ENCODE peak calls at places on chromosomes 16 and 17, in five cellular contexts. U is colonic mucosa, I is dorsolateral prefrontal cortex, G is ovary, M is ascending aorta. W is an unnamed sample. For H3K27me3, the result is how much of the 10 kb centered on the place peaks cover.

GRCh38 chr17:78315355-78316114 is 44.3 kb downstream of the SOCS3 start:
- DNase-seq in U (peak), I (peak), G (peak), M (peak), W (peak)

GRCh38 chr16:19785512-19786130 is 67.5 kb downstream of the IQCK start:
- DNase-seq in U (peak), I (no peak), G (no peak), M (no peak), W (no peak)

GRCh38 chr16:1691956-1692355 is 13.9 kb downstream of the JPT2 start:
- DNase-seq in U (no peak), I (peak), G (no peak), M (no peak), W (no peak)

GRCh38 chr17:65656390-65657250 is 95.2 kb upstream of the AXIN2 start:
- DNase-seq in U (no peak), I (no peak), G (no peak), M (no peak), W (no peak)

GRCh38 chr17:28727727-28728363 is 743 bp upstream of the NEK8 start:
- DNase-seq in U (peak), I (peak), G (peak), M (no peak), W (peak)

GRCh38 chr16:63361032-63361624 is 1324.9 kb upstream of the CDH8 start:
- DNase-seq in U (peak), I (no peak), G (no peak), M (no peak), W (no peak)

GRCh38 chr16:71648162-71648561 is 22.2 kb downstream of the MARVELD3 start:
- DNase-seq in U (no peak), I (no peak), G (no peak), M (no peak), W (no peak)

GRCh38 chr17:41456206-41456605 is 11.0 kb downstream of the KRT32 start:
- DNase-seq in U (no peak), I (no peak), G (no peak), M (no peak), W (no peak)

GRCh38 chr17:47907932-47908562 is 12.0 kb downstream of the SP2 start:
- DNase-seq in U (no peak), I (no peak), G (no peak), M (no peak), W (no peak)

GRCh38 chr16:63714876-63715275 is 1407.0 kb downstream of the CDH11 start:
- DNase-seq in U (no peak), I (no peak), G (no peak), M (no peak), W (no peak)

GRCh38 chr17:9363440-9364350 is 211.9 kb downstream of the STX8 start:
- DNase-seq in U (no peak), I (no peak), G (no peak), M (no peak), W (no peak)

GRCh38 chr17:47704781-47705180 is 10.8 kb downstream of the TBKBP1 start:
- DNase-seq in U (no peak), I (no peak), G (no peak), M (no peak), W (no peak)

GRCh38 chr16:71542377-71542776 is 16.2 kb downstream of the CHST4 start:
- DNase-seq in U (peak), I (peak), G (no peak), M (no peak), W (peak)

GRCh38 chr16:52680993-52681392 is 134.1 kb upstream of the TOX3 start:
- DNase-seq in U (no peak), I (no peak), G (no peak), M (no peak), W (peak)

GRCh38 chr16:75514296-75514695 is 19.1 kb upstream of the CHST6 start:
- DNase-seq in U (no peak), I (no peak), G (no peak), M (no peak), W (no peak)

GRCh38 chr17:32486701-32487459 is at the start of gene CDK5R1:
- DNase-seq in U (peak), I (peak), G (peak), M (no peak), W (peak)

GRCh38 chr16:73058221-73058615 is 10.3 kb upstream of the ZFHX3 start:
- DNase-seq in U (no peak), I (no peak), G (peak), M (no peak), W (no peak)

GRCh38 chr17:65297384-65297783 is 160.2 kb downstream of the RGS9 start:
- DNase-seq in U (no peak), I (no peak), G (no peak), M (no peak), W (no peak)

GRCh38 chr16:69145658-69146057 is 13.2 kb downstream of the UTP4 start:
- DNase-seq in U (no peak), I (no peak), G (no peak), M (no peak), W (no peak)

GRCh38 chr17:32590974-32591373 is 104.2 kb downstream of the CDK5R1 start:
- DNase-seq in U (no peak), I (no peak), G (no peak), M (no peak), W (no peak)

DNA sequence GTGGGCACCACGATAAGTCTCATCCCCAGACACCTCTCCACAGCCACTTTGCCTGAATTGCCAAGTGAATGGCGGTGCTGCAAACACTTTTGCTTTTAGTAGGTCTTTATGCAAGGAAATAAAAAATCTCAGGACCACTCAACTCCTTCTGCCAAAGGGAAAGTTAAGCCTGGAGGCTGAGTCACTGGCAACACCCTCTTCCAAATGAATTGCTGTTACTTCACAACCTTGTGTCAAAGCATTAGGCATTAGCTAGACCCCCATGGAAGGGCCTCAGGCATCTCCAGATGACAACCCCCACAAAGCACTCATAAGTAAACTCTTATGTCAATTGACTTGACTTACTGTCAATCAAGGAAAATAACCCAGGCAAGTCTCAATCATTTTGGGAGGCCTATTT is 43.0 kb downstream of the RNF112 start:
- DNase-seq in U (no peak), I (no peak), G (no peak), M (no peak), W (no peak)
- H3K27me3 ChIP-seq in U (under half), I (under half), G (under half), M (under half), W (under half)

GRCh38 chr17:3043737-3044365 is 19.6 kb downstream of the OR1D5 start:
- DNase-seq in U (peak), I (no peak), G (no peak), M (no peak), W (no peak)
- TF ChIP-seq CTCF in U (no peak), I (peak), G (no peak), M (no peak), W (no peak)

DNA sequence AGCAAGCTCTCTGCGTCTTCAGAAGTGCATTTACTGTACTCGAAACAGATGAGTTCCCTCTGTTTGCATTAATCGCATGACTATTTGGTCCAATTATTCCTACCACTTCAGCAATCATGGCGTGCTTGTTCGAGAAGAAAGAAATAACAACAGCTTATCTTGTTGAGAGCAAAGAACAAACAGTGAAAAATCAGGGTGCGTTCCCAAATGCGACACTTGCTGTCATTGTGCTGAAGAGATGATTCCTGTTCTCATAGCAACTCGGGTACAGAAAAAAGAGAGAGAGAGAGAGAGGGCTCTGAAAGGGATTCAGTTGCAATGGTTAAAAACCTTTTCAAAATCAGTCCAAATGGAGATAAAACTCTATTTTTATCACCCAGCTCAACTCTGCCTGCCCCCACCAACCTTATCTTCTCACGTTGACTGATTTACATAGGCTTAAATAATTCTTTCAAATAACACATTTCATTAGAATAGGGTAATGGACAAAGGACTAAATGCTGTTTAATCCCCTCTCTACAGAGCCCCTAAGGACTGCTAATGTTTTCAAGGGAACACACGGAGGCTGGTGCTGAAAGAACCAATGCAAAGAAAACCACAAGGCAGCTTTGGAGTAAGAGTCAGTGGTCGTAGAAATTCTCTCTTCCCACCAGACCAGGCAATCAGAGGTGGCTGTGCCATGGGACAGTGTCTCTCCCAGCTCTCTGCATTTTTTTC is 445.6 kb upstream of the MAF start:
- DNase-seq in U (no peak), I (no peak), G (no peak), M (no peak), W (no peak)
- H3K27me3 ChIP-seq in U (under half), I (under half), G (under half), M (under half), W (under half)

DNA sequence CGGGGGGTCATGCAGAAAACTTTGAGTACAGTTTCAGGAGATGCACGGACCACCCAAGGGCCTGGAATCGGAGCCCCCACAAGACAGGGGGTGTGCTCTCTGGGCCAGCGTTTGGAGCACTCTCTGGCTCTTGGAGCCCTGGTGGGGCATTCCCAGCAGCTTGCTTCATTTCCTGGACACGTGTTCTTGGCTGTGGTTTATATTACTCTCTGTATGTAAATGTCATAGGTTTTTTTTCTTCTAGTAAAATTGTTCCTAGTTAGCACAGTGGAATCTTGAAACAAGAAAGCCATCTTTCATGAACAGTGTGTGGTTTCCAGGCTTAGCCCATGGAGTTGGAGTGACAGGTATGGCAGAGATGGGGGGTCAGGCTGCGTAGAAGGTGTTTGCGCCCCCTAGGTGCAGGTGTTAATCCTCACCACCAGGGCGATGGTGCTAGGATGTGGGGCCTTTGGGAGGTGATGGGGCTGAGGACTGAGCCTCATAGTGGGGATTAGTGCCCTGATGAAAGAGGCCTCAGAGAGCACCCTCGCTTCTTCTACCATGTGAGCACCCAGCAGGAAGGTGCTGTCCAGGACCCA is 79.8 kb downstream of the JPH3 start:
- DNase-seq in U (no peak), I (no peak), G (no peak), M (no peak), W (no peak)
- TF ChIP-seq CTCF in U (no peak), I (no peak), G (no peak), M (no peak), W (no peak)

GRCh38 chr17:8075081-8075480 is 12.4 kb downstream of the ALOX12B start:
- DNase-seq in U (no peak), I (no peak), G (no peak), M (no peak), W (no peak)

GRCh38 chr17:8075574-8076342 is 11.8 kb downstream of the ALOX12B start:
- DNase-seq in U (no peak), I (no peak), G (no peak), M (no peak), W (no peak)

GRCh38 chr17:8072727-8073461 is 14.6 kb downstream of the ALOX12B start:
- DNase-seq in U (no peak), I (no peak), G (no peak), M (no peak), W (no peak)

GRCh38 chr17:8072339-8072726 is 15.2 kb downstream of the ALOX12B start:
- DNase-seq in U (no peak), I (no peak), G (no peak), M (no peak), W (no peak)

DNA sequence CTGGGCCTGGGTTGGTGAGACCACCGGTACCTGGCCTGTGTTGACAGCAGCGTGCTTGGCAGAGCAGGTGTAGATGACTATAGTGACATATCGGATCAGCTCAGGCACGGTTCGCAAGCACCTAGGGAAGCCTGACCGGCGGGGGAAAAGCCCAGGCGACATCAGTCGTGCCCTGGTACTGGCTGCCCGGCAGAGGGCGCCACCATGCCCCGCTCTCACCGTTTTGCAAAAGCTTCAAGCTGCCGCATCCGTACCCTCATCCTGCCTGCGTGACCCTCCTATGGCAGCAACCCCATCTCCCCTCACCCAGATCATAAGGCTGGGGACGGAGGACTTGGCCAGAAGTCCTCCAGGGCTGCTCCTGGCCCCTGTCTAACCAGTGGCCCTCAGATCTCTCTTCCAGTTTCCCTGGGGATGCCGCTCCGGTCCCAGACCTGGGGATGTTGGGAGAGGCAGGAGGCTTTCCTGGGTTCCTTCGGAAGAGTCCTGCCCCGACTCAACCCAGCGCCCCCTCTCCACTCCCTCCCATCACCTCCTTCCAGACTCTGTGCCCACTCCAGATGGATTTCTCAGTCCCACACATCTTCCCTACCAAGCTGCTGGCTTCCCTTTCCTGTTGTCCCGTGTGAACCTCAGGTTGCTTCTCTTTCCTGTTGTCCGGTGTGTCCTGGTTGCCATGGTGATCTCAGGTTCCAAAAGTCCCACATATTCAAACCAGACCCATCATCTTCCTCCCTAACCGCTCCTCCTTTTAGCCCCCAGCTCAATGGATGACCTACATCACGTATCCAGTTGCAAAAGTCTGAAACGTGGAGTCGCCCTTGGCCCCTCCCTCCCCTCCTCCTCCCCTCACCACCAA is 13.7 kb downstream of the ALOX12B start:
- DNase-seq in U (peak), I (peak), G (peak), M (no peak), W (peak)
- H3K27me3 ChIP-seq in U (under half), I (half or more), G (under half), M (under half), W (under half)

GRCh38 chr17:37571674-37572073 is 37.5 kb downstream of the SYNRG start:
- DNase-seq in U (no peak), I (no peak), G (no peak), M (no peak), W (no peak)

GRCh38 chr17:37568350-37569053 is 40.7 kb downstream of the SYNRG start:
- DNase-seq in U (no peak), I (no peak), G (no peak), M (no peak), W (no peak)

GRCh38 chr17:37567137-37567927 is 41.9 kb downstream of the SYNRG start:
- DNase-seq in U (no peak), I (no peak), G (no peak), M (no peak), W (no peak)

GRCh38 chr17:37574427-37574826 is 34.8 kb downstream of the SYNRG start:
- DNase-seq in U (no peak), I (no peak), G (no peak), M (no peak), W (no peak)

GRCh38 chr17:37570527-37571093 is 38.6 kb downstream of the SYNRG start:
- DNase-seq in U (peak), I (peak), G (no peak), M (no peak), W (peak)
- TF ChIP-seq CTCF in U (peak), I (peak), G (no peak), M (peak), W (no peak)

GRCh38 chr16:28280881-28281836 is 11.2 kb upstream of the SBK1 start:
- DNase-seq in U (no peak), I (no peak), G (no peak), M (no peak), W (no peak)

GRCh38 chr16:28276301-28276700 is 16.0 kb upstream of the SBK1 start:
- DNase-seq in U (no peak), I (no peak), G (no peak), M (no peak), W (no peak)

GRCh38 chr16:28282045-28282444 is 10.3 kb upstream of the SBK1 start:
- DNase-seq in U (no peak), I (no peak), G (no peak), M (no peak), W (no peak)

GRCh38 chr16:28277537-28278388 is 14.6 kb upstream of the SBK1 start:
- DNase-seq in U (peak), I (peak), G (peak), M (peak), W (peak)

DNA sequence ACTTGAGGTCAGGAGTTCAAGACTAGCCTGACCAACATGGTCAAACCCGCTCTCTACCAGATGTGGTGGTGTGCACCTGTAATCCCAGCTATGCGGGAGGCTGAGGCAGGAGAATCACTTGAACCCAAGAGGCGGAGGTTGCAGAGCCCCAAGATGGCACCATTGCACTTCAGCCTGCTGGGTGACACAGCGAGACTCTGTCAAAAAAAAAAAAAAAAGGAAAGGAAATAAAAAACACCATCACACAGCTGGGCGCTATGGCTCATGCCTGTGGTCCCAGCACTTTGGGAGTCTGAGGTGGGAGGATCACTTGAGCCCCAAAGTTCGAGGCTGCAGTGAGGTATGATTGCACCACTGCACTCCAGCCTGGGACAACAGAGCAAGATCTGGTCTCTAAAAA is 13.3 kb upstream of the SBK1 start:
- DNase-seq in U (no peak), I (no peak), G (no peak), M (no peak), W (no peak)
- H3K27me3 ChIP-seq in U (under half), I (under half), G (under half), M (under half), W (under half)

DNA sequence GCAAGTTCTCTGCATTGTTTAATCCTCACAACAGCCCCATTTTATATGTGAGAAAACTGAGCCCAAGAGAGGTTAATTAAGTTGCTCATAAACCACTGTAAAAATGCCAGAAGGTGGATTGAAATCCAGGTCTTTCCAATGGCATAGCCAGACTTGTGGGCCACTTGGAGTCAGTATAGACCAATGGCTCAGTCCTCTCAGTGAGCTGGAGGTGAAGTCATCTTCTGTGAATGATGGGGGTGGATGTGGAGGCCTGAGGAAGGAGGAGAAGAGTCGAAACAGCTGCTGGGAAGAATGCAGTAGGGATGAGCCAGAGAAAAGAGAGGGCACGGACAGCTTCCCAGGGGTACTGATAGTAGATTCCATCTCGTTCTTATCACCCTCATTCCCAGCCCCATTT is 213.4 kb downstream of the SOX9 start:
- DNase-seq in U (no peak), I (no peak), G (no peak), M (no peak), W (no peak)
- TF ChIP-seq CTCF in U (no peak), I (no peak), G (no peak), M (no peak), W (no peak)

W was measured in lung.